ENCODE peak calls at places on chromosomes 5 and 9, in six cellular contexts. One of them, this sample, is unnamed.

GRCh38 chr5:117245130-117245529 is 670.5 kb upstream of the SEMA6A start:
- DNase-seq in K562: no peak
- DNase-seq in endothelial cell of umbilical vein: no peak
- DNase-seq in A549: no peak
- DNase-seq in HepG2: no peak
- DNase-seq in GM12878: no peak
- DNase-seq in this sample: no peak

GRCh38 chr5:177301503-177302165 is 1.9 kb downstream of the RAB24 start:
- DNase-seq in HepG2: no peak
- DNase-seq in A549: no peak
- DNase-seq in GM12878: no peak
- DNase-seq in endothelial cell of umbilical vein: no peak
- DNase-seq in K562: no peak
- DNase-seq in this sample: no peak

GRCh38 chr9:85516976-85517637 is 224.6 kb downstream of the AGTPBP1 start:
- DNase-seq in K562: no peak
- DNase-seq in GM12878: no peak
- DNase-seq in endothelial cell of umbilical vein: no peak
- DNase-seq in A549: peak
- DNase-seq in HepG2: no peak
- DNase-seq in this sample: no peak

GRCh38 chr9:83472764-83473163 is 65.4 kb downstream of the FRMD3 start:
- DNase-seq in K562: no peak
- DNase-seq in endothelial cell of umbilical vein: no peak
- DNase-seq in GM12878: no peak
- DNase-seq in HepG2: no peak
- DNase-seq in A549: no peak
- DNase-seq in this sample: peak

GRCh38 chr5:111017731-111018130 is 53.8 kb upstream of the TSLP start:
- DNase-seq in HepG2: no peak
- DNase-seq in A549: no peak
- DNase-seq in endothelial cell of umbilical vein: no peak
- DNase-seq in GM12878: no peak
- DNase-seq in K562: no peak
- DNase-seq in this sample: no peak

GRCh38 chr9:74282526-74283253 is 214.4 kb upstream of the RORB start:
- DNase-seq in GM12878: no peak
- DNase-seq in HepG2: no peak
- DNase-seq in endothelial cell of umbilical vein: no peak
- DNase-seq in K562: no peak
- DNase-seq in A549: no peak
- DNase-seq in this sample: no peak

GRCh38 chr9:128892223-128892892 is 10.4 kb downstream of the LRRC8A start:
- DNase-seq in GM12878: no peak
- DNase-seq in HepG2: no peak
- DNase-seq in K562: peak
- DNase-seq in A549: peak
- DNase-seq in endothelial cell of umbilical vein: peak
- DNase-seq in this sample: peak

GRCh38 chr9:126301985-126302603 is 24.5 kb upstream of the MVB12B start:
- DNase-seq in GM12878: no peak
- DNase-seq in K562: peak
- DNase-seq in A549: peak
- DNase-seq in HepG2: peak
- DNase-seq in endothelial cell of umbilical vein: peak
- DNase-seq in this sample: peak

GRCh38 chr5:1163879-1164278 is 37.5 kb upstream of the SLC6A19 start:
- DNase-seq in HepG2: no peak
- DNase-seq in K562: no peak
- DNase-seq in A549: no peak
- DNase-seq in endothelial cell of umbilical vein: no peak
- DNase-seq in GM12878: no peak
- DNase-seq in this sample: no peak

GRCh38 chr5:142213077-142213476 is 104.5 kb downstream of the NDFIP1 start:
- DNase-seq in A549: no peak
- DNase-seq in GM12878: no peak
- DNase-seq in K562: no peak
- DNase-seq in endothelial cell of umbilical vein: no peak
- DNase-seq in HepG2: no peak
- DNase-seq in this sample: no peak

GRCh38 chr5:177553671-177554429 is 513 bp downstream of the FAM193B start:
- DNase-seq in K562: peak
- DNase-seq in GM12878: no peak
- DNase-seq in HepG2: no peak
- DNase-seq in A549: no peak
- DNase-seq in endothelial cell of umbilical vein: peak
- DNase-seq in this sample: peak

DNA sequence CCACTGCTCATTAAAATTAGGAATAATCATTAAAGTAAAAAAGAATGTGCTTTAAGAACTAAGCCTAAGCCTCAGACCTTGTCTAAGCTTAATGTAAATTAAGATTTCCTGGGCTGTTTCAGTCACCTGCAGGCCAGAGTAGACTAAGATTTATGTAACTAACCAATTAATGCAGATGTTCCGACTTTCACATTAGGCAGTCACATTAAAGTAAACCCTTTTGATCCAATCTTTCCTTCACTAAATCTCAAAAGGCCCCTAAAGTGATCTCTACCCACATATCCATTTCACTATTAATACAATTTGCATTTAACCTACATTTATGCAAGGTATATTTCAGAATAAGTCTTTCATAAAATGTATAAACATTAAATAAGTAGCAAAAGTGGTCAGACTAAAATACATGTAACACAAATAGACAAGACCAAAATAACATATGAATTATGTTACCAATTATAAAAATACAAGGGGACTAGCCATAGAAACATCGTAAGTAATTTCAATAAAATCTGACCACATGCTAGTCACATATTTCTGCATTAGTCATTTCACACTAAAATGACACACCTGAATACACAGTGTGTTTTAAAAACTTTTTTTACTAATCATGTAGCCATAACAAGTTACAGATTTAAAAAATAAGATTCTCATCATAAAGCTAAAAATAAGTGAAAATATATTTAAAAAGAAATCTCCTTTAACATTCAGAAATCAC is 7.7 kb downstream of the NR3C1 start:
- DNase-seq in endothelial cell of umbilical vein: no peak
- DNase-seq in A549: no peak
- DNase-seq in K562: no peak
- DNase-seq in GM12878: no peak
- DNase-seq in HepG2: no peak
- DNase-seq in this sample: no peak
- TF ChIP-seq MAX in endothelial cell of umbilical vein: no peak
- TF ChIP-seq MAX in A549: no peak
- TF ChIP-seq MAX in K562: no peak
- TF ChIP-seq MAX in GM12878: no peak
- TF ChIP-seq MAX in HepG2: no peak
- TF ChIP-seq MAX in this sample: no peak

GRCh38 chr5:10856646-10857332 is 95.8 kb upstream of the DAP start:
- DNase-seq in A549: peak
- DNase-seq in endothelial cell of umbilical vein: peak
- DNase-seq in HepG2: peak
- DNase-seq in GM12878: no peak
- DNase-seq in K562: peak
- DNase-seq in this sample: peak
- TF ChIP-seq MYC in A549: no peak
- TF ChIP-seq MYC in endothelial cell of umbilical vein: no peak
- TF ChIP-seq MYC in HepG2: no peak
- TF ChIP-seq MYC in GM12878: no peak
- TF ChIP-seq MYC in K562: no peak
- TF ChIP-seq MYC in this sample: no peak

DNA sequence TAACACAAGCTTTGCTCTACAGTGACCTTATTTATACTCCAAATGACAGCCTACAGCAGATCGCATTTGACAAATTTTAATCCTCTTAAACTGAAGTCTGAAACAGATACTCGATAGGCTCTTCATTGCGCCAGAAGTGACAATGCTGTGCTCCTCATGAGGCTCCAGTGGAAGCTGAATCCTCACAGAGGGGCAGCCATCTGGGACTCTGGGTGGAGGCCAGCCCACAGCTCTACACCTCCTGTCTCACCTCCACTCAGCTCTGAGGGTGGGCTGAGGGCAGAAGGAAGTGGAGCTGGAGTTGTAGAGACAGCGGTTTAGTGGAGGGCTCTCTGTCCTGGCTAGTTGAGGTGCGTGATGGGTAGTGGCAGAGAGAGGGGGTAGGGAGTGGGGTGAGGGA is 283.3 kb upstream of the ANKRD55 start:
- DNase-seq in HepG2: no peak
- DNase-seq in endothelial cell of umbilical vein: no peak
- DNase-seq in GM12878: no peak
- DNase-seq in A549: no peak
- DNase-seq in K562: no peak
- DNase-seq in this sample: no peak
- TF ChIP-seq MAX in HepG2: no peak
- TF ChIP-seq MAX in endothelial cell of umbilical vein: no peak
- TF ChIP-seq MAX in GM12878: no peak
- TF ChIP-seq MAX in A549: no peak
- TF ChIP-seq MAX in K562: no peak
- TF ChIP-seq MAX in this sample: no peak

GRCh38 chr5:15424769-15425168 is 75.2 kb upstream of the FBXL7 start:
- DNase-seq in HepG2: no peak
- DNase-seq in A549: no peak
- DNase-seq in GM12878: no peak
- DNase-seq in K562: no peak
- DNase-seq in endothelial cell of umbilical vein: no peak
- DNase-seq in this sample: no peak

GRCh38 chr5:15420201-15420600 is 79.8 kb upstream of the FBXL7 start:
- DNase-seq in A549: no peak
- DNase-seq in GM12878: no peak
- DNase-seq in endothelial cell of umbilical vein: no peak
- DNase-seq in HepG2: no peak
- DNase-seq in K562: no peak
- DNase-seq in this sample: no peak

GRCh38 chr5:15421798-15422456 is 78.1 kb upstream of the FBXL7 start:
- DNase-seq in HepG2: no peak
- DNase-seq in A549: no peak
- DNase-seq in GM12878: no peak
- DNase-seq in endothelial cell of umbilical vein: no peak
- DNase-seq in K562: no peak
- DNase-seq in this sample: no peak

DNA sequence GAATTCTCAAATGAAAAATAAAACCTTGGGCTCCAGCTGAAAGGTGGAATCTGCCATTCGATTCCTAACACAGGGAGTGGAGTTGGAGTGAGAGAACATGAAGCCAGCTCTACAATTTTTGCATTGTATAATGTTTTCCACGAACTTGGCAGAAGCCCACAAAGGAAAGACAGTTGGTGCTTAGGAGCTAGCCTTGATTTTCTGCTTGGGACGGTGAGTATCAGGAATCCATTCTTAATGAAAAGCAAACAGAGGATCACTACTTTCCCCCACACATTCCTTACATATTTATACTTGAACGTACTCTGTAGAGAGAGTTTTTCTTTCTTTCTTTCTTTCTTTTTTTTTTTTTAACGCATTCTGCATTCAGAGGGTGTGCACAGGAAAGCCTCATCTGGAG is 74.2 kb upstream of the FBXL7 start:
- DNase-seq in endothelial cell of umbilical vein: no peak
- DNase-seq in HepG2: no peak
- DNase-seq in A549: no peak
- DNase-seq in GM12878: no peak
- DNase-seq in K562: no peak
- DNase-seq in this sample: no peak
- TF ChIP-seq MYC in endothelial cell of umbilical vein: no peak
- TF ChIP-seq MYC in HepG2: no peak
- TF ChIP-seq MYC in A549: no peak
- TF ChIP-seq MYC in GM12878: no peak
- TF ChIP-seq MYC in K562: no peak
- TF ChIP-seq MYC in this sample: no peak

GRCh38 chr5:41250351-41250987 is 37.1 kb upstream of the C6 start:
- DNase-seq in A549: no peak
- DNase-seq in GM12878: no peak
- DNase-seq in K562: no peak
- DNase-seq in endothelial cell of umbilical vein: no peak
- DNase-seq in HepG2: no peak
- DNase-seq in this sample: no peak

GRCh38 chr5:41253109-41253508 is 39.8 kb upstream of the C6 start:
- DNase-seq in A549: no peak
- DNase-seq in GM12878: no peak
- DNase-seq in endothelial cell of umbilical vein: no peak
- DNase-seq in HepG2: no peak
- DNase-seq in K562: no peak
- DNase-seq in this sample: no peak

GRCh38 chr5:41252036-41252435 is 38.7 kb upstream of the C6 start:
- DNase-seq in GM12878: no peak
- DNase-seq in HepG2: no peak
- DNase-seq in endothelial cell of umbilical vein: no peak
- DNase-seq in K562: no peak
- DNase-seq in A549: no peak
- DNase-seq in this sample: no peak

DNA sequence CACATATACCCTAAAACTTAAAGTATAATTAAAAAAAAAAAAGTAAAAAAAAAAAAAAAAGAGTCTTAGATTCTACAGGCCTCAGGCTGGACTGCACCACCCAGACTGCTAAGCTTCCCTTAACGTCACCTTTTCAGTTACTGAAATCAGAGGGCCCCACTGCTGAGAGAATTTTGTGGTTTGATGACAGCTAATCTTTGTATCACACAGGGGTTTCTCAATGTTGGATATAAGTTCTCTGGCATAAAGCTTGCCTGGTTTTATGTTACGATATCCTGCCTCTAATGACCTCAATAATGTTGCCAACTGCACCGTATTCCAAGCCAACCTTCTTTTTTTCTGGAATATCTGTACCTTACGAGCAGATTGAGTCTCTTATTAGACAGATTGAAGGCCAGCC is 43.1 kb upstream of the C6 start:
- DNase-seq in GM12878: no peak
- DNase-seq in endothelial cell of umbilical vein: no peak
- DNase-seq in HepG2: no peak
- DNase-seq in A549: no peak
- DNase-seq in K562: no peak
- DNase-seq in this sample: no peak
- TF ChIP-seq MAX in GM12878: no peak
- TF ChIP-seq MAX in endothelial cell of umbilical vein: no peak
- TF ChIP-seq MAX in HepG2: no peak
- TF ChIP-seq MAX in A549: no peak
- TF ChIP-seq MAX in K562: no peak
- TF ChIP-seq MAX in this sample: no peak